ENCODE peak calls at places on chromosomes 1 and 21, in ten cellular contexts. Z is ovary, J is OCI-LY7, M is transverse colon, O is body of pancreas, W is stomach, K is upper lobe of right lung, I is heart left ventricle, C is A673, U is IMR-90. B is an unnamed sample.

GRCh38 chr1:220927442-220927841 is 48.2 kb downstream of the HLX start:
- DNase-seq in C (no peak), W (no peak), O (no peak), I (no peak), J (no peak), K (no peak), Z (no peak), M (no peak), U (no peak), B (no peak)

GRCh38 chr1:184315254-184315653 is 71.6 kb upstream of the C1orf21 start:
- DNase-seq in I (no peak), Z (no peak), J (no peak), M (no peak), O (no peak), K (no peak), W (no peak), C (peak; percentile 43), U (peak; percentile 29), B (no peak)

GRCh38 chr1:14115976-14116375 is 416.0 kb downstream of the PRDM2 start:
- DNase-seq in U (no peak), Z (no peak), C (peak; percentile 92), O (no peak), M (no peak), W (no peak), K (no peak), I (no peak), J (no peak), B (no peak)

GRCh38 chr1:246066553-246066952 is 440.5 kb downstream of the SMYD3 start:
- DNase-seq in O (no peak), I (no peak), K (no peak), W (no peak), U (no peak), Z (no peak), J (no peak), C (no peak), M (no peak), B (no peak)

GRCh38 chr1:226862900-226863299 is 7.5 kb upstream of the PSEN2 start:
- DNase-seq in M (no peak), K (no peak), W (no peak), O (no peak), J (no peak), U (peak; percentile 73), C (no peak), Z (no peak), I (no peak), B (no peak)

GRCh38 chr1:182699673-182700350 is 15.4 kb upstream of the RGS8 start:
- DNase-seq in Z (no peak), O (no peak), C (peak; percentile 43), U (no peak), K (no peak), M (no peak), I (peak; percentile 64), W (no peak), J (no peak), B (no peak)

GRCh38 chr1:54120698-54121481 is 31.9 kb downstream of the CDCP2 start:
- DNase-seq in C (no peak), Z (peak; percentile 34), J (no peak), K (peak; percentile 58), M (no peak), U (no peak), I (peak; percentile 47), O (no peak), W (no peak), B (peak; percentile 42)

GRCh38 chr1:102336602-102337001 is 339.9 kb upstream of the OLFM3 start:
- DNase-seq in W (no peak), I (no peak), M (no peak), C (no peak), J (no peak), K (no peak), Z (no peak), O (no peak), U (no peak), B (no peak)

GRCh38 chr1:24993871-24994270 is 63.8 kb upstream of the RUNX3 start:
- DNase-seq in Z (no peak), M (no peak), W (no peak), I (no peak), J (no peak), O (no peak), U (no peak), C (no peak), K (no peak), B (no peak)
- H3K4me1 ChIP-seq in Z (no peaks in the 10 kb centered on the region), M (no peaks in the 10 kb centered on the region), W (peaks cover 7% of the 10 kb centered on the region), I (no peaks in the 10 kb centered on the region), J (peaks cover 23% of the 10 kb centered on the region), O (no peaks in the 10 kb centered on the region), U (no peaks in the 10 kb centered on the region), C (no peaks in the 10 kb centered on the region), K (no peaks in the 10 kb centered on the region), B (no peaks in the 10 kb centered on the region)

GRCh38 chr1:77511440-77511840 is 171.0 kb downstream of the ZZZ3 start:
- DNase-seq in Z (no peak), U (peak; percentile 94), I (no peak), J (no peak), K (no peak), M (no peak), O (no peak), W (no peak), C (no peak), B (no peak)

GRCh38 chr1:77516106-77516505 is 166.4 kb downstream of the ZZZ3 start:
- DNase-seq in W (no peak), J (no peak), C (no peak), O (no peak), M (no peak), U (no peak), I (no peak), Z (no peak), K (no peak), B (no peak)

GRCh38 chr1:77513839-77514763 is 168.4 kb downstream of the ZZZ3 start:
- DNase-seq in I (no peak), W (no peak), O (peak; percentile 19), C (peak; percentile 89), J (no peak), U (peak; percentile 86), M (no peak), K (no peak), Z (peak; percentile 53), B (no peak)

GRCh38 chr1:77509898-77510297 is 172.6 kb downstream of the ZZZ3 start:
- DNase-seq in W (no peak), O (no peak), M (no peak), K (no peak), Z (no peak), C (no peak), J (no peak), I (no peak), U (no peak), B (no peak)

DNA sequence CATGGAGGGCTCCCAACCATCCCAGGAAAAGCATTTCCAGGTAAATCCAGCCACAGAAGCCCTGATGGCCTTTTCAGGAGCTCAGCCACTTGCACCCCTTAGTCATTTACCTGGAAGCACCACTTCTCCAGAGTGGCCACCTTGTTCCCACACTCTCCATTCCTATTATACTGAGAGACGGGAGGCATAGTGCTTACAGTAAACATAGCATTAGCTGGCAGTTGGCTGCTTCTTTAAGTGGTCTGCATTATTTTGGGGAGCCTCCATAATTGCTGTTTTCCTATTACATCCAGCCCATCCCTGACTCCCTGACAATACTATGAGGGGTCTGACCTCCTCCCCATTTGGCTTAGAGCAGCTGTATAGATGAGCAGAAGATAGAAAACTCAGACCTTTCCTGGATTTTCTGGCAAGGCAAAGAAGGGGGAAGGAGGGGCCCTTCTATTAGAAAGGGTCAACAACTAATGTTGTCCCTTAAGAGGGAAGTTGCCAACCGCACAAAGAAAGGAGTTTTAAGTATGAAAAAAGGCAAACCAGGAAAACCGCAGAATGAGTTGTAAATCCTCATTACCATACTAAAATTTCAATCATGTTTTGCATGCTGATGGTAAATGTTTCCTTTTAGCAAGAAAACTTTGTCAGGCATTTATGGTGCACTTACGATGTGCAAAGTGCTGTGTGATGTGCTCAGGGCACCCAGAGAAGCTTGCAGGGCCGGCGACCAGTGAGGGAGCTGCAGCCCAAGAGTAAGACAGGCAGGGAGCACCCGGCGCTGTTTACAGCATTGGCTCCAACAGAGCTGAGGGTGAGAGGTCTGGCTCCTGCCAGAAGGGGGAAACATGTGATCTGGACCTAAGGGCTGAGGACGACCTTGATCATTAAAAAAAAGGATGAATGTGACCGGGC is 167.3 kb downstream of the ZZZ3 start:
- DNase-seq in C (peak; percentile 73), J (peak; percentile 37), M (no peak), Z (peak; percentile 49), K (no peak), I (no peak), U (peak; percentile 54), W (no peak), O (no peak), B (no peak)
- TF ChIP-seq CTCF in C (peak; percentile 24), J (no peak), M (no peak), Z (no peak), K (no peak), I (no peak), U (peak; percentile 22), W (no peak), O (no peak), B (no peak)

GRCh38 chr21:36639769-36640168 is 59.1 kb upstream of the SIM2 start:
- DNase-seq in O (no peak), I (no peak), Z (no peak), U (no peak), W (no peak), C (no peak), J (no peak), K (no peak), M (no peak), B (no peak)
- H3K4me3 ChIP-seq in O (no peak overlapping the region), I (no peak overlapping the region), Z (no peak overlapping the region), U (no peak overlapping the region), W (no peak overlapping the region), C (no peak overlapping the region), J (no peak overlapping the region), K (no peak overlapping the region), M (no peak overlapping the region), B (no peak overlapping the region)

GRCh38 chr1:118960567-118961136 is 27.5 kb downstream of the TBX15 start:
- DNase-seq in M (peak; percentile 40), J (peak; percentile 4), O (peak; percentile 17), U (no peak), C (no peak), K (no peak), Z (no peak), W (peak; percentile 49), I (no peak), B (peak; percentile 36)

GRCh38 chr1:118960026-118960561 is 28.0 kb downstream of the TBX15 start:
- DNase-seq in M (no peak), C (no peak), I (no peak), U (no peak), K (no peak), Z (no peak), J (peak; percentile 94), W (no peak), O (no peak), B (no peak)

GRCh38 chr1:118961156-118961555 is 27.0 kb downstream of the TBX15 start:
- DNase-seq in O (no peak), Z (no peak), U (no peak), I (no peak), M (no peak), J (no peak), W (no peak), C (no peak), K (no peak), B (no peak)

GRCh38 chr1:118963138-118963455 is 25.0 kb downstream of the TBX15 start:
- DNase-seq in C (no peak), W (no peak), O (no peak), I (no peak), M (no peak), J (no peak), Z (no peak), K (no peak), U (no peak), B (no peak)

DNA sequence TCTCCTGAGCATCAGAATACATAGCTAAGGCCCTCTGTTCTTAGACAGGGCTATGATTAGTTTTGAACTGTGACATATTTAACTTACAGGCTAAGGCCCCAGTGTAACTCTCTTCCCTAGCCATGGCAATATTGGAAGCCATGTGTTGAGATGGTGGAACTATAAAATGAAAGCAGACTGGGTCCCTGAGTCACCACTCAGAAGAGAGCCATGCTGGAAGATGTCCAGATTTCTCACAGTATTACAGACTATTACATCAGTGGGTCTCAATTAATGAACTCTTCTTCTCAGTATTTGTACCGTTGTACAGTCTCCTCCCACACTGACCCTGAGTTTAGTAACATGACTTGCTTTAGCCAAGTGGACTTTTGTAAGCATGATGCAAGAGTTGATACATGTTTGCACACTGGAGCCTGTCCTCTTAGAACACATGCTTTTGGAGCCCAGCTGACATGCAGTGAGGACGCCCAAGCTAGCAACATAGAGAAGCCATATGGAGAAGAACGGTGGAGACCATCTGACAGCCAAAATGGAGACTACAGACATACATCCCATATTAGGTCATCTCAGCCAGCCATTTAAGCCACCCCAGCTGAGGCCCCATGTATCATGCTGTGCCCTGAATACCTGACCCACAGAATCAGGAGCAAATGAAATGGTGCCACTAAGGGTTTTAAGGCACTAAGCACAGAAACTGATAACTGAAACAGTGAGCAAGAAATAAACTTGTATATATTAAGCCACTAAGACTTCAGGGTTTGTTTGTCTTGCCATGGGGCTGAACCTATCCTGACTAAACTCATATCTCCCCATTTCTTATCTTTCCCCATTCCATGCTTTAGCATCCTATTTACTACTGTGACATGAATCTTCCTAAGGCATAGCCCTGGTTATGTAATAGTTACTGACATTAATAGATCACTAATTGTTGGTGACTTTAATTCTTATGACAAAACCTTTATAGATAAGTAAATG is 24.4 kb downstream of the TBX15 start:
- DNase-seq in O (no peak), M (no peak), K (no peak), C (peak; percentile 26), I (no peak), J (no peak), Z (no peak), U (peak; percentile 30), W (no peak), B (no peak)
- H3K4me1 ChIP-seq in O (no peaks in the 10 kb centered on the region), M (no peaks in the 10 kb centered on the region), K (no peaks in the 10 kb centered on the region), C (peaks cover 2% of the 10 kb centered on the region), I (no peaks in the 10 kb centered on the region), J (peaks cover 31% of the 10 kb centered on the region), Z (no peaks in the 10 kb centered on the region), U (no peaks in the 10 kb centered on the region), W (no peaks in the 10 kb centered on the region), B (no peaks in the 10 kb centered on the region)